ENCODE peak calls at places on chromosomes 12 and 14, in four cellular contexts. G is neuronal stem cell, I is H9, C is H1. W is an unnamed sample.

GRCh38 chr14:101068958-101069549 is 165.5 kb upstream of the RTL1 start:
- DNase-seq in G (no peak), I (peak), C (no peak), W (no peak)

GRCh38 chr14:91883770-91884169 is 16.4 kb upstream of the TC2N start:
- DNase-seq in G (no peak), I (no peak), C (no peak), W (no peak)

GRCh38 chr12:126492181-126492580 is 1426.9 kb downstream of the AACS start:
- DNase-seq in G (no peak), I (no peak), C (no peak), W (no peak)

GRCh38 chr12:49549735-49550710 is 11.2 kb downstream of the KCNH3 start:
- DNase-seq in G (no peak), I (no peak), C (no peak), W (no peak)

GRCh38 chr14:50000215-50001145 is 107.6 kb downstream of the ARF6 start:
- DNase-seq in G (no peak), I (peak), C (no peak), W (peak)

GRCh38 chr14:100375273-100375962 is 52.3 kb downstream of the SLC25A47 start:
- DNase-seq in G (no peak), I (peak), C (peak), W (peak)

GRCh38 chr14:53783256-53783655 is 173.4 kb downstream of the BMP4 start:
- DNase-seq in G (no peak), I (no peak), C (no peak), W (no peak)

GRCh38 chr14:91175296-91175695 is 61.4 kb downstream of the DGLUCY start:
- DNase-seq in G (no peak), I (no peak), C (no peak), W (no peak)

GRCh38 chr14:102362084-102362483 is 606 bp downstream of the CINP start:
- DNase-seq in G (no peak), I (no peak), C (no peak), W (peak)

GRCh38 chr12:6834873-6835272 is 5.9 kb upstream of the GNB3 start:
- DNase-seq in G (no peak), I (no peak), C (no peak), W (no peak)

GRCh38 chr12:56634242-56634836 is 4.2 kb upstream of the BAZ2A start:
- DNase-seq in G (no peak), I (peak), C (no peak), W (peak)

GRCh38 chr12:56634837-56635538 is 4.9 kb upstream of the BAZ2A start:
- DNase-seq in G (no peak), I (peak), C (no peak), W (peak)

GRCh38 chr12:56636675-56637540 is 6.8 kb upstream of the BAZ2A start:
- DNase-seq in G (peak), I (peak), C (peak), W (peak)

GRCh38 chr12:56636118-56636674 is 6.1 kb upstream of the BAZ2A start:
- DNase-seq in G (no peak), I (peak), C (no peak), W (peak)

GRCh38 chr12:56635539-56636117 is 5.5 kb upstream of the BAZ2A start:
- DNase-seq in G (no peak), I (no peak), C (no peak), W (no peak)
- H2BK15ac ChIP-seq in G (peak), I (no peak), C (peak), W (peak)

GRCh38 chr14:61388173-61388975 is 67.0 kb downstream of the PRKCH start:
- DNase-seq in G (no peak), I (no peak), C (no peak), W (peak)

GRCh38 chr14:61388976-61389576 is 67.7 kb downstream of the PRKCH start:
- DNase-seq in G (no peak), I (no peak), C (no peak), W (peak)

GRCh38 chr14:61386173-61386772 is 64.9 kb downstream of the PRKCH start:
- DNase-seq in G (no peak), I (no peak), C (no peak), W (no peak)

GRCh38 chr14:61385002-61385685 is 63.8 kb downstream of the PRKCH start:
- DNase-seq in G (no peak), I (no peak), C (no peak), W (no peak)

GRCh38 chr14:61387076-61387475 is 65.7 kb downstream of the PRKCH start:
- DNase-seq in G (no peak), I (no peak), C (no peak), W (no peak)
- H2BK12ac ChIP-seq in G (no peak), I (no peak), C (no peak), W (no peak)

DNA sequence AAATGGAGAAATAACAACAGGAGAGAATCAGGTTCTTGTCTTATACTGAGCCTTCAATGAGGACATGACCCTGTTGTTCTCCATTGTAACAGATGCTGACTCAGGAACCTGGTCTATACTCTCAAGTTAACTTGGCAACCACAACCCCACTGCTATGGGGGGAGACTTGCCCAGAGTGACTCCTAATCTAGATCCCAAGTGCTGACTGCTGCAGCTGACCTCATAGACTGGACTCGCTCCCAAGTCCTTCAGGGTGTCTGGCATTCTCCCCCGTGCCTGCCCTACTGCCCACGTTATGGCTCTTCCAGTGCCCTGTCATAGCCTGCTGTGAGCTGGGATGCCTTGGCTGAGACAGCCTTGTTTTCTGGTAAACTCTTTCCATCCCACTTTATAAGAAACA is 37.1 kb downstream of the NID2 start:
- DNase-seq in G (no peak), I (no peak), C (no peak), W (peak)
- H2BK15ac ChIP-seq in G (no peak), I (no peak), C (no peak), W (no peak)

DNA sequence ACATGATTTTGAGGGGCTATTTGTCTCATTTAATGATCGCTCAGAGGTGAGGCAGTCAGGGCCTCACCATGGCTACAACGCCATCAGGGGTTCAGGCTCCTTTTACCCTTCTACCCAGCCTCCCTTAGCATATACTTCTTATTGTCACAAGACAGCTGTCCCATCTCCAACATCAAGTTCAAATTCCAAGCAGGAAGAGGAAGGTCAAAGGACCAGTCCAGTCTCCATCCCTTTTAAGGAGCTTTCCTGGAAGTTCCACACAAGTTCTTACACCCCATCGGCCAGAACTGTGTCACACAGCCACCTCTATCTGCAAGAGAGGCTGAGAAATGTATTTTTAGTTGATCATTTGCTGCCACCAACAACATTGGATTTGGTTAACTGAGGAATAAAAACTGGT is 8.3 kb upstream of the TMEM106C start:
- DNase-seq in G (no peak), I (no peak), C (no peak), W (no peak)
- H2BK12ac ChIP-seq in G (no peak), I (no peak), C (no peak), W (no peak)

GRCh38 chr12:121949643-121950397 is 31.4 kb downstream of the CFAP251 start:
- DNase-seq in G (no peak), I (no peak), C (no peak), W (peak)
- H2BK15ac ChIP-seq in G (no peak), I (no peak), C (no peak), W (no peak)

GRCh38 chr12:114757926-114758325 is 74.0 kb upstream of the TBX3 start:
- DNase-seq in G (no peak), I (no peak), C (no peak), W (no peak)

GRCh38 chr12:114760151-114760877 is 76.3 kb upstream of the TBX3 start:
- DNase-seq in G (no peak), I (no peak), C (no peak), W (no peak)

GRCh38 chr12:114762490-114763110 is 78.6 kb upstream of the TBX3 start:
- DNase-seq in G (no peak), I (no peak), C (no peak), W (peak)

GRCh38 chr12:114764516-114764915 is 80.5 kb upstream of the TBX3 start:
- DNase-seq in G (peak), I (no peak), C (no peak), W (no peak)

DNA sequence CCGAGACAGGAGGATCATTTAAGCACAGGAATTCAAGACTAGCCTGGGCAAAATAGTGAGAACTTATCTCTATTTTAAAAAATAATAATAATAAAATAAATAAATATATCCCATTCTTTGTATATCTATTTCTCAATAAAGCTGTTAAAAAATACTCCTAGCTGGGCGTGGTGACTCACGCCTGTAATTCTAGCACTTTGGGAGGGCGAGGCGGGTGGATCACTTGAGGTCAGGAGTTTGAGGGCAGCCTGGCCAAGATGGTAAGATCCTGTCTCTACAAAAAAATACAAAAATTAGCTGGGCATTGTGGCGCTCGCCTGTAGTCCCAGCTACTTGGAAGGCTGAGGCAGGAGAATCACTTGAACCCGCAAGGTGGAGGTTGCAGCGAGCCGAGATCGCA is 75.7 kb upstream of the TBX3 start:
- DNase-seq in G (no peak), I (no peak), C (no peak), W (no peak)
- H2BK12ac ChIP-seq in G (no peak), I (no peak), C (no peak), W (no peak)

GRCh38 chr12:98999569-98999968 is 354.5 kb downstream of the APAF1 start:
- DNase-seq in G (no peak), I (no peak), C (no peak), W (no peak)
- H2BK15ac ChIP-seq in G (no peak), I (no peak), C (no peak), W (no peak)

DNA sequence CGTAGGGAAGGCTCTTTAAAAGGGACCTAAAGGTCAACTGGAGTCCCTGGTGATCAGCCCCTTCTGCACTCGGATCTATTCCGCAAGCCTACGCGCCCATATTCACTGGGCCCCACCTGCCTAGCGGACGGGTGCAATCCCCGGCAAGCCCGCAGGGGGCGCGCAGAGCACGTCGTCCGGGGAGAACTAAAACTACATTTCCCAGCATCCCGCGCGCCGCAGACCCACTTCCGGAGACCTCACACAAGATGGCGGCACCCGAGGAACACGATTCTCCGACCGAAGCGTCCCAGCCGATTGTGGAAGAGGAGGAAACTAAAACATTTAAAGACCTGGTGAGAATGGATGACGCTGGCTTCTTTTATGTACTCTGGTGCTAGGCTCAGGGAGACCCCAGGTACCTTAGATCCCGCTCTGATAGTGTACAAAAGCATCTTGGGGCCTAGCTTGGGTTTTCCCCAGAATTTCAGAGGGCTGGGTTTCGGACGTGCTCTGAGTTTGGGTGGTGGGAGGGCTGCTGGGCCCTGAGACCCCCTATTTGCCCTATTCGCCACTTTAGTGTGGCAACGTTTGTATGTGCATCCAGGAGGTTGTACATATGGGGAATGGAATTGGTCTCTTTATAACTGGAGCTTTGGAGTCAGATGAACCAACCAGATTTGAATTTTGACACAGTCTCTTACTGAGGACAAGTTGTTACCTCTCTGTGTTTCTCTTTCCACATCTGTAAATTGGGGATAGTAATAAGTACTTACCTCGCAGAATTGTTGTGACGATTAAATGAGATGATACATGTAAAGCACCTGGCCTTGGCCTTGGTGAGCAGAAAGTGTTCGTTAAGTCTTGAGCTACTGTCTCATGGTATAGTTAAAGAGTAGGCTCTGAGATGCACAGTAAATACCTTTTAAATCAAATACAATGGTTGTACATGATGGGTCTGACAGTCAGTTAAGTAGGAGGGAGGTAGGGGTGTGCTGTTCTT is at the start of gene DDX47:
- DNase-seq in G (peak), I (peak), C (peak), W (peak)
- H2BK12ac ChIP-seq in G (no peak), I (no peak), C (no peak), W (no peak)

DNA sequence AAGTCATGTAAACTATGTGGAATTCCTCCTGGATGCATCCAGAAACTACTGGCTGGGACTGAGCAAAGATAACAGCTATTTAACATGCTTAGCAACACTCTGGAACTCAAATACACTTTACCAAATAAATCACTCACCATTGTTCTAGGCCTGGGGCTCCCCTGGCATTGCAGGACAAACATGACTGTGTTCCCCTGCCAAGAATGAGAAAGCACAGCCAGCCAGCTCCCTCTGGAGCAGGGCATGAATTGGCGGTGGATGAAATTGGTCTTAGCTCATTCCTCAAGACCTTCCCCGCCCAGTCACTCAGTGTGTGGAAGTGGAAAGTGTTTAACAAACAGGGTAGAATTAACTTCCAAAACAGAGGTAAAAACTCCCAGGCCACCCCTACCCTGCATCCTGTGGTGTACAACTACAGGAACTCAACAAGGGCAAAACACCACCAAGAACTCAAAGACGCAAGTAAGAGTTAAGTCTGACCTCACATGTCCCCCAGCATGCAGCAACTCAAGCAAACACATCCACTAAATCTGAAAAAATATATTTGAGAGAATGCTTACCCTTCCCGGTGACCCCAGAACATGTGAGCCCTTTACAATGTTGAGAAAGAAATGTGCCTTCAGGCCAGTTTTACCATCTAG is 58.4 kb upstream of the BDKRB2 start:
- DNase-seq in G (no peak), I (no peak), C (no peak), W (peak)
- H2BK15ac ChIP-seq in G (no peak), I (no peak), C (no peak), W (no peak)

W was measured in mesenchymal stem cell.